ENCODE peak calls at places on chromosomes 1 and 21, in ten cellular contexts. G, R, L, N, V, Y, B, U, H and P are unnamed samples.

GRCh38 chr1:218521414-218522169 is 176.5 kb downstream of the TGFB2 start:
- DNase-seq in G (no peak), R (peak; percentile 21), L (no peak), N (peak; percentile 19), V (peak; percentile 57), Y (peak; percentile 54), B (peak; percentile 82), U (no peak), H (peak; percentile 24), P (no peak)

GRCh38 chr21:41371698-41372030 is 9.8 kb downstream of the MX2 start:
- DNase-seq in G (no peak), R (no peak), L (no peak), N (no peak), V (no peak), Y (no peak), B (no peak), U (no peak), H (no peak), P (no peak)

GRCh38 chr1:232904566-232904965 is 45.8 kb upstream of the NTPCR start:
- DNase-seq in G (no peak), R (peak; percentile 89), L (no peak), N (no peak), V (no peak), Y (no peak), B (no peak), U (peak; percentile 64), H (no peak), P (no peak)

GRCh38 chr21:36212513-36212780 is 55.8 kb downstream of the DOP1B start:
- DNase-seq in G (no peak), R (no peak), L (no peak), N (no peak), V (no peak), Y (no peak), B (no peak), U (no peak), H (no peak), P (no peak)

GRCh38 chr1:14724234-14724633 is 125.7 kb downstream of the KAZN start:
- DNase-seq in G (no peak), R (no peak), L (no peak), N (no peak), V (no peak), Y (no peak), B (no peak), U (no peak), H (no peak), P (no peak)

GRCh38 chr21:34728479-34728878 is 59.7 kb downstream of the CLIC6 start:
- DNase-seq in G (no peak), R (no peak), L (no peak), N (peak; percentile 81), V (no peak), Y (no peak), B (no peak), U (no peak), H (peak; percentile 55), P (no peak)

GRCh38 chr1:201795066-201795465 is 33.9 kb upstream of the IPO9 start:
- DNase-seq in G (no peak), R (no peak), L (no peak), N (no peak), V (no peak), Y (no peak), B (peak; percentile 74), U (peak; percentile 29), H (no peak), P (no peak)

GRCh38 chr1:9657521-9658032 is 6.0 kb downstream of the PIK3CD start:
- DNase-seq in G (no peak), R (no peak), L (no peak), N (no peak), V (no peak), Y (no peak), B (no peak), U (no peak), H (no peak), P (no peak)

GRCh38 chr1:158087320-158087927 is 93.3 kb upstream of the CD1D start:
- DNase-seq in G (no peak), R (peak; percentile 77), L (no peak), N (peak; percentile 37), V (peak; percentile 93), Y (peak; percentile 51), B (peak; percentile 87), U (peak; percentile 81), H (peak; percentile 54), P (peak; percentile 62)

GRCh38 chr1:6419803-6420593 is at the start of gene HES2:
- DNase-seq in G (no peak), R (no peak), L (no peak), N (no peak), V (no peak), Y (no peak), B (no peak), U (no peak), H (no peak), P (no peak)

GRCh38 chr1:13807213-13807612 is 107.2 kb downstream of the PRDM2 start:
- DNase-seq in G (no peak), R (no peak), L (no peak), N (peak; percentile 63), V (no peak), Y (no peak), B (peak; percentile 52), U (peak; percentile 18), H (peak; percentile 46), P (no peak)

GRCh38 chr1:171655215-171656116 is 3.0 kb upstream of the MYOC start:
- DNase-seq in G (no peak), R (peak; percentile 48), L (no peak), N (no peak), V (peak; percentile 64), Y (peak; percentile 61), B (peak; percentile 83), U (peak; percentile 64), H (peak; percentile 15), P (peak; percentile 90)

GRCh38 chr21:36113647-36114428 is 21.0 kb upstream of the CBR3 start:
- DNase-seq in G (no peak), R (no peak), L (no peak), N (peak; percentile 47), V (no peak), Y (no peak), B (no peak), U (no peak), H (peak; percentile 39), P (no peak)

GRCh38 chr1:66542811-66543767 is 9.1 kb downstream of the SGIP1 start:
- DNase-seq in G (peak; percentile 44), R (peak; percentile 95), L (no peak), N (peak; percentile 9), V (no peak), Y (peak; percentile 72), B (peak; percentile 32), U (peak; percentile 79), H (peak; percentile 61), P (no peak)

GRCh38 chr1:185971688-185972087 is 237.5 kb downstream of the HMCN1 start:
- DNase-seq in G (no peak), R (peak; percentile 86), L (no peak), N (no peak), V (no peak), Y (no peak), B (no peak), U (peak; percentile 88), H (no peak), P (no peak)

GRCh38 chr21:29155118-29155932 is 24.9 kb downstream of the MAP3K7CL start:
- DNase-seq in G (no peak), R (peak; percentile 62), L (no peak), N (peak; percentile 68), V (no peak), Y (peak; percentile 56), B (peak; percentile 45), U (peak; percentile 84), H (no peak), P (peak; percentile 77)

GRCh38 chr21:45403825-45404725 is 890 bp upstream of the COL18A1 start:
- DNase-seq in G (no peak), R (peak; percentile 31), L (no peak), N (no peak), V (peak; percentile 27), Y (peak; percentile 76), B (peak; percentile 17), U (no peak), H (no peak), P (peak; percentile 81)
- H3K27ac ChIP-seq in G (no peak overlapping the region), R (no peak overlapping the region), L (peak overlapping the region; percentile 85), N (peak overlapping the region; percentile 72), V (no peak overlapping the region), Y (peak overlapping the region; percentile 91), B (no peak overlapping the region), U (no peak overlapping the region), H (peak overlapping the region; percentile 19), P (peak overlapping the region; percentile 74)

GRCh38 chr1:153617677-153618076 is 1.6 kb upstream of the S100A14 start:
- DNase-seq in G (no peak), R (no peak), L (no peak), N (no peak), V (peak; percentile 57), Y (no peak), B (peak; percentile 66), U (no peak), H (peak; percentile 73), P (peak; percentile 92)
- H3K27ac ChIP-seq in G (no peak overlapping the region), R (no peak overlapping the region), L (peak overlapping the region; percentile 96), N (no peak overlapping the region), V (no peak overlapping the region), Y (no peak overlapping the region), B (no peak overlapping the region), U (no peak overlapping the region), H (no peak overlapping the region), P (peak overlapping the region; percentile 70)

DNA sequence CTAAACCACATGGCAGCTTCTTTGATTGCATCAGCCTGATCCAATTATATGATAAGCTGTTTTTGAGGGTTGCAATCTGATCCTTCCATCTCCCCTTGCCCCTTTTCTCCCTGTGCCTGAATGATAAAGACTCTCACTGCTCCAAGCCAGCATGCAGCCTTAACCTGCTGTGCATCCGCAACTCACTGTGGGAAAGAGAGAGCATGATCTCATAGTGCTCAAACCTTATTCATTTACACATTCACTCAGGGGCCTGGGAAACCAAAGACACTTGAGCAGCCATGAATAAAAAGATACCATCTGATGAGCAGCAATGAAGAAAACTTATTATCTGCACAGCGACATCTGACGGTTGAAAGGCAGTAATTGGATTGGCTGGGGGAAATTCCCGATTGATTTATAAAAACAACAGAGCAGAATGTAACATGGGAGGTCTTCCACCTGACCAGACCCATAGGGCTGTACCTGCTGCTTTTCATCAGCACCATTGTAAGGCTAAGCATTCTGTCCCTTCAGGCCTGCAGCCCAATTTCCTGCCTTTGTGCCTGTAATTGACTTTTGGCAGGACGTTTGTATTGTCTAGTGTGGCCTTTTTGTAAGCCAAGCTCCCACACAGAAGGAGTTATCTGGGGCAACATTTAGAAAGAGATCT is 62.5 kb downstream of the KIAA0040 start:
- DNase-seq in G (no peak), R (no peak), L (no peak), N (no peak), V (peak; percentile 52), Y (no peak), B (peak; percentile 89), U (peak; percentile 26), H (no peak), P (peak; percentile 48)
- H3K27ac ChIP-seq in G (no peak overlapping the region), R (no peak overlapping the region), L (peak overlapping the region; percentile 52), N (no peak overlapping the region), V (no peak overlapping the region), Y (no peak overlapping the region), B (peak overlapping the region; percentile 72), U (no peak overlapping the region), H (no peak overlapping the region), P (peak overlapping the region; percentile 13)

DNA sequence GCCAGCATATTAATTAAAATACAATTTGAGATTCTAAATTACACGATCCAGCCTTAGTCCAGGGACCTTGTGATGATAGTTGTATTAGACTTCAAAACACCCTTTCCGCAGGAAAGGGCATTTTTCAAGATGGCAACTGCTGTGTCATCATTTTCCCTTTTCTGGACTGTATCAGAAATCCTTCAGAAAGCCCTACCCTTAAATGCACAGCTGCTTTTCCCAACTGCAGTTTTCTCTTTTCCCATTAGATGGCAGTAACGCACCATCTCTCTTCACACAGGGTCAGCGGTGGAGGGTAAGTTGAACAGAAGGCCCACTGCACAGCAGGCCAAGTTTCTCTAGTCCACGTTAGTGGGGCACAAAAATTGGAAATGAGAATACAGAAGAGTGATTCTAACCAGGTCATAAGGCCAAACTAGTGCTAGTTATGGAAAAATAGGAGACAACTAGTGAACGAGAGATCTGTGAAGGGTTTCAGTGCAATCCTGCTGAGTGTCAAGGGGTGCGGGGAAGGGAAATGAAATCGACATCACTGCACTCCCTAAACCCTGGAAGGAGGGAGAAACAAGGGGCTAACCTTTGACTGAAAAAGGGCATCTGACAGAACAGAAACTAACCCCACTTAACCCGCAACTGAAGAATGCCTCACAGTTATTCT is 22.1 kb upstream of the TDRD10 start:
- DNase-seq in G (no peak), R (peak; percentile 85), L (no peak), N (peak; percentile 59), V (no peak), Y (peak; percentile 75), B (peak; percentile 95), U (peak; percentile 81), H (peak; percentile 81), P (peak; percentile 80)
- H3K27ac ChIP-seq in G (no peak overlapping the region), R (no peak overlapping the region), L (no peak overlapping the region), N (no peak overlapping the region), V (no peak overlapping the region), Y (no peak overlapping the region), B (peak overlapping the region; percentile 39), U (no peak overlapping the region), H (no peak overlapping the region), P (no peak overlapping the region)